ENCODE peak calls at places on chromosomes 13 and 19, in six cellular contexts. One of them, this sample, is unnamed.

GRCh38 chr13:31765441-31765840 is 26.1 kb downstream of the RXFP2 start:
- DNase-seq in psoas muscle: no peak
- DNase-seq in uterus: no peak
- DNase-seq in A549: no peak
- DNase-seq in naive thymus-derived CD4-positive, alpha-beta T cell: no peak
- DNase-seq in astrocyte: peak; percentile 91
- DNase-seq in this sample: peak; percentile 9

GRCh38 chr19:33134571-33135041 is 2.7 kb downstream of the WDR88 start:
- DNase-seq in uterus: no peak
- DNase-seq in naive thymus-derived CD4-positive, alpha-beta T cell: peak; percentile 43
- DNase-seq in A549: no peak
- DNase-seq in psoas muscle: no peak
- DNase-seq in astrocyte: no peak
- DNase-seq in this sample: no peak

GRCh38 chr19:51018745-51019543 is 565 bp downstream of the KLK10 start:
- DNase-seq in psoas muscle: no peak
- DNase-seq in uterus: peak; percentile 38
- DNase-seq in astrocyte: no peak
- DNase-seq in A549: no peak
- DNase-seq in naive thymus-derived CD4-positive, alpha-beta T cell: no peak
- DNase-seq in this sample: no peak

GRCh38 chr19:2624537-2625091 is 77.9 kb downstream of the GNG7 start:
- DNase-seq in naive thymus-derived CD4-positive, alpha-beta T cell: no peak
- DNase-seq in A549: no peak
- DNase-seq in psoas muscle: peak; percentile 57
- DNase-seq in astrocyte: no peak
- DNase-seq in uterus: no peak
- DNase-seq in this sample: no peak

GRCh38 chr19:7644550-7644877 is 7.6 kb downstream of the STXBP2 start:
- DNase-seq in A549: no peak
- DNase-seq in naive thymus-derived CD4-positive, alpha-beta T cell: no peak
- DNase-seq in psoas muscle: no peak
- DNase-seq in astrocyte: no peak
- DNase-seq in uterus: no peak
- DNase-seq in this sample: no peak

GRCh38 chr19:33432408-33433170 is 59.1 kb downstream of the CEBPG start:
- DNase-seq in astrocyte: no peak
- DNase-seq in psoas muscle: no peak
- DNase-seq in A549: no peak
- DNase-seq in uterus: no peak
- DNase-seq in naive thymus-derived CD4-positive, alpha-beta T cell: no peak
- DNase-seq in this sample: no peak

GRCh38 chr13:51816604-51817254 is 12.8 kb upstream of the DHRS12 start:
- DNase-seq in astrocyte: no peak
- DNase-seq in naive thymus-derived CD4-positive, alpha-beta T cell: no peak
- DNase-seq in uterus: no peak
- DNase-seq in A549: peak; percentile 40
- DNase-seq in psoas muscle: no peak
- DNase-seq in this sample: no peak

GRCh38 chr13:27257233-27257568 is 5.8 kb downstream of the RPL21 start:
- DNase-seq in A549: no peak
- DNase-seq in psoas muscle: no peak
- DNase-seq in astrocyte: no peak
- DNase-seq in uterus: no peak
- DNase-seq in naive thymus-derived CD4-positive, alpha-beta T cell: no peak
- DNase-seq in this sample: no peak

GRCh38 chr19:45676851-45677263 is 8.8 kb downstream of the GIPR start:
- DNase-seq in psoas muscle: no peak
- DNase-seq in naive thymus-derived CD4-positive, alpha-beta T cell: peak; percentile 55
- DNase-seq in astrocyte: no peak
- DNase-seq in A549: no peak
- DNase-seq in uterus: no peak
- DNase-seq in this sample: no peak

GRCh38 chr13:39496487-39496998 is 106.5 kb downstream of the LHFPL6 start:
- DNase-seq in psoas muscle: no peak
- DNase-seq in A549: no peak
- DNase-seq in naive thymus-derived CD4-positive, alpha-beta T cell: no peak
- DNase-seq in uterus: no peak
- DNase-seq in astrocyte: no peak
- DNase-seq in this sample: no peak
- H3K4me3 ChIP-seq in psoas muscle: no peak overlapping the region
- H3K4me3 ChIP-seq in A549: no peak overlapping the region
- H3K4me3 ChIP-seq in naive thymus-derived CD4-positive, alpha-beta T cell: no peak overlapping the region
- H3K4me3 ChIP-seq in uterus: no peak overlapping the region
- H3K4me3 ChIP-seq in astrocyte: no peak overlapping the region
- H3K4me3 ChIP-seq in this sample: no peak overlapping the region

GRCh38 chr13:50384724-50385123 is 369.5 kb downstream of the KCNRG start:
- DNase-seq in A549: no peak
- DNase-seq in uterus: no peak
- DNase-seq in psoas muscle: no peak
- DNase-seq in naive thymus-derived CD4-positive, alpha-beta T cell: no peak
- DNase-seq in astrocyte: no peak
- DNase-seq in this sample: no peak
- H3K9me3 ChIP-seq in A549: no peaks in the 10 kb centered on the region
- H3K9me3 ChIP-seq in uterus: no peaks in the 10 kb centered on the region
- H3K9me3 ChIP-seq in psoas muscle: peaks cover 5% of the 10 kb centered on the region
- H3K9me3 ChIP-seq in naive thymus-derived CD4-positive, alpha-beta T cell: no peaks in the 10 kb centered on the region
- H3K9me3 ChIP-seq in astrocyte: peaks cover 7% of the 10 kb centered on the region
- H3K9me3 ChIP-seq in this sample: peaks cover 5% of the 10 kb centered on the region

DNA sequence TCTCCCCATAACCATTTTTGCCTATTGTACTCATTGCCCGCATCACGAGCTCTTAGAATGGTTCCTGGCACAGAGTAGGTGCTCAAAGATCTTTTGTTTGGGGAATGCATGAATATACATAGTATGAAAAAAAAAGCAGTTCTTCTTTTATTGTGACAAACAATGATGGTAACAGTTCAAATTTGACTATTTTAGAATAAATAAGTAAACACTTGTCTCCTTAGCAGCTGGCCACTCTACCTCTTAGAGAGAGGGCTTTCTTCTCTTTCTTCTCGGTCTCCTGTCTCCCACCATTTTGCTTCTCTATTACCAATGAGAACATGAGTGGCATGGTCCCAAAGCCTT is 652 bp upstream of the SLAIN1 start:
- DNase-seq in astrocyte: no peak
- DNase-seq in A549: no peak
- DNase-seq in naive thymus-derived CD4-positive, alpha-beta T cell: no peak
- DNase-seq in uterus: no peak
- DNase-seq in psoas muscle: no peak
- DNase-seq in this sample: no peak
- H3K4me3 ChIP-seq in astrocyte: peak overlapping the region; percentile 29
- H3K4me3 ChIP-seq in A549: peak overlapping the region; percentile 85
- H3K4me3 ChIP-seq in naive thymus-derived CD4-positive, alpha-beta T cell: peak overlapping the region; percentile 55
- H3K4me3 ChIP-seq in uterus: peak overlapping the region; percentile 56
- H3K4me3 ChIP-seq in psoas muscle: peak overlapping the region; percentile 82
- H3K4me3 ChIP-seq in this sample: peak overlapping the region; percentile 49

GRCh38 chr19:42280761-42281174 is 11.7 kb downstream of the CIC start:
- DNase-seq in astrocyte: peak; percentile 64
- DNase-seq in uterus: peak; percentile 90
- DNase-seq in naive thymus-derived CD4-positive, alpha-beta T cell: no peak
- DNase-seq in A549: no peak
- DNase-seq in psoas muscle: peak; percentile 73
- DNase-seq in this sample: no peak
- H3K9me3 ChIP-seq in astrocyte: no peaks in the 10 kb centered on the region
- H3K9me3 ChIP-seq in uterus: no peaks in the 10 kb centered on the region
- H3K9me3 ChIP-seq in naive thymus-derived CD4-positive, alpha-beta T cell: no peaks in the 10 kb centered on the region
- H3K9me3 ChIP-seq in A549: no peaks in the 10 kb centered on the region
- H3K9me3 ChIP-seq in psoas muscle: no peaks in the 10 kb centered on the region
- H3K9me3 ChIP-seq in this sample: no peaks in the 10 kb centered on the region

GRCh38 chr19:18001837-18002345 is 6.1 kb upstream of the ARRDC2 start:
- DNase-seq in naive thymus-derived CD4-positive, alpha-beta T cell: no peak
- DNase-seq in A549: no peak
- DNase-seq in astrocyte: no peak
- DNase-seq in uterus: no peak
- DNase-seq in psoas muscle: no peak
- DNase-seq in this sample: no peak

GRCh38 chr19:18000480-18000980 is 7.4 kb upstream of the ARRDC2 start:
- DNase-seq in astrocyte: no peak
- DNase-seq in uterus: no peak
- DNase-seq in naive thymus-derived CD4-positive, alpha-beta T cell: no peak
- DNase-seq in psoas muscle: no peak
- DNase-seq in A549: no peak
- DNase-seq in this sample: no peak

GRCh38 chr19:17999685-18000479 is 8.1 kb upstream of the ARRDC2 start:
- DNase-seq in A549: no peak
- DNase-seq in psoas muscle: no peak
- DNase-seq in astrocyte: no peak
- DNase-seq in uterus: no peak
- DNase-seq in naive thymus-derived CD4-positive, alpha-beta T cell: no peak
- DNase-seq in this sample: no peak

GRCh38 chr19:18000981-18001836 is 6.8 kb upstream of the ARRDC2 start:
- DNase-seq in psoas muscle: peak; percentile 92
- DNase-seq in naive thymus-derived CD4-positive, alpha-beta T cell: peak; percentile 91
- DNase-seq in astrocyte: peak; percentile 60
- DNase-seq in uterus: peak; percentile 85
- DNase-seq in A549: peak; percentile 94
- DNase-seq in this sample: peak; percentile 34

DNA sequence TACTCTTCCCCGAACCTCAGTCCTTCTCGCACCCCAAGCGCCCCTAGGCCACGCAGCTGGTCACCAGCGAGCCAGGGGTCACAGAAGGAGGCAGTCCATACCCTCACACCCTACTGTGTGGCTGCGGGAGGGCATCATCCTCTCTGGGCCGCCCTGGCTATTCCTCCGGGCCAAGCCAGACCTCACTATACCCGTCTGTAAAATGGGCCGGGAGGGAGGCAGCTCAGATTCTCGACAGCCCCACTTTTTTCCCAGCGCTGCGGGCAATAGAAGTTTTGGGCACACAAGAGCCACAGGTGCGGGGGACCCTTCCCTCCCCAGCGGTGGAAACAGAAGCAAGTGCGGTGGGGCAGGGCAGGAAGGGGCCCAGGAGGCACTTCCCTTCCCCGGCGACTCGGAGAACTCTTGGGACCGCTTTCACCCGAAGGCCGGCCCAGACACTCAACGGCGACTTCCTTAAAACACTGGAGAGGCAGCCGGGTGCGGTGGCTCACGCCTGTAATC is 5.6 kb upstream of the ARRDC2 start:
- DNase-seq in astrocyte: no peak
- DNase-seq in uterus: no peak
- DNase-seq in A549: no peak
- DNase-seq in psoas muscle: peak; percentile 45
- DNase-seq in naive thymus-derived CD4-positive, alpha-beta T cell: no peak
- DNase-seq in this sample: no peak
- H3K4me3 ChIP-seq in astrocyte: no peak overlapping the region
- H3K4me3 ChIP-seq in uterus: peak overlapping the region; percentile 60
- H3K4me3 ChIP-seq in A549: peak overlapping the region; percentile 100
- H3K4me3 ChIP-seq in psoas muscle: peak overlapping the region; percentile 73
- H3K4me3 ChIP-seq in naive thymus-derived CD4-positive, alpha-beta T cell: peak overlapping the region; percentile 78
- H3K4me3 ChIP-seq in this sample: peak overlapping the region; percentile 54

GRCh38 chr13:22744688-22745452 is 435.9 kb upstream of the SGCG start:
- DNase-seq in astrocyte: no peak
- DNase-seq in psoas muscle: no peak
- DNase-seq in A549: peak; percentile 74
- DNase-seq in naive thymus-derived CD4-positive, alpha-beta T cell: no peak
- DNase-seq in uterus: no peak
- DNase-seq in this sample: no peak

GRCh38 chr13:22749626-22750025 is 431.2 kb upstream of the SGCG start:
- DNase-seq in uterus: no peak
- DNase-seq in psoas muscle: no peak
- DNase-seq in A549: no peak
- DNase-seq in naive thymus-derived CD4-positive, alpha-beta T cell: no peak
- DNase-seq in astrocyte: no peak
- DNase-seq in this sample: no peak

DNA sequence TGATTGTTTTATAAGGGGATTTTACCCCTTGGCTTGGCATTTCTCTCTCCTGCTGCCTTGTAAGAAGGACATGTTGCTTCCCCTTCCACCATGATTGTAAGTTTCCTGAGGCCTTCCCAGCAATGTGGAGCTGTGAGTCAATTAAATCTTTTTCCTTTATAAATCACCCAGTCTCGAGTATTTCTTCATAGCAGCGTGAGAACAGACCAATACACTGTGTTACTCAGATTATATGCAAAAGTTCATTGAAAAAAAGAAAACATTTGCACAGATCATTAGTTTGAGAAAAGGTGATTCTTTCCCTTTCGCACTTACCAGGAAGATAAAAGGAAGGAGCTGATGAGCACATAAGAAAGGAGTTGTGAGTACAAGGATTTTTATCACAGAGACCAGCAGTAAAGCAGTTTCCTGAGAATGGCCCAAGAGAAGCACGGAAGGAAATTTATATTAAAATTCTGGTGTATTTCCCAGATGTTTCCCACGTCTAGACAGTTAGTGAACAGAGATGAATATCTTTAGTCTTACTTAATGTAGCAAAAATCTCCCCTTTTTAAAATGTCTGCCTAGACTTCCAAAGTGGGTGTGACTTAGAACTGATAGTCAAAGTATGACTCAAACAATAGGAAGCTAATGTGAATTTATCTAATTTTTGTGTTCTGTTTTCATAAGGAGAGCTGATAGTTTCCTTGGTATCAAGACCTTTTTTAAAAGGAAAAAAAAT is 431.8 kb upstream of the SGCG start:
- DNase-seq in astrocyte: no peak
- DNase-seq in uterus: no peak
- DNase-seq in A549: no peak
- DNase-seq in naive thymus-derived CD4-positive, alpha-beta T cell: no peak
- DNase-seq in psoas muscle: no peak
- DNase-seq in this sample: no peak
- H3K9me3 ChIP-seq in astrocyte: no peaks in the 10 kb centered on the region
- H3K9me3 ChIP-seq in uterus: no peaks in the 10 kb centered on the region
- H3K9me3 ChIP-seq in A549: no peaks in the 10 kb centered on the region
- H3K9me3 ChIP-seq in naive thymus-derived CD4-positive, alpha-beta T cell: no peaks in the 10 kb centered on the region
- H3K9me3 ChIP-seq in psoas muscle: no peaks in the 10 kb centered on the region
- H3K9me3 ChIP-seq in this sample: peaks cover 4% of the 10 kb centered on the region

DNA sequence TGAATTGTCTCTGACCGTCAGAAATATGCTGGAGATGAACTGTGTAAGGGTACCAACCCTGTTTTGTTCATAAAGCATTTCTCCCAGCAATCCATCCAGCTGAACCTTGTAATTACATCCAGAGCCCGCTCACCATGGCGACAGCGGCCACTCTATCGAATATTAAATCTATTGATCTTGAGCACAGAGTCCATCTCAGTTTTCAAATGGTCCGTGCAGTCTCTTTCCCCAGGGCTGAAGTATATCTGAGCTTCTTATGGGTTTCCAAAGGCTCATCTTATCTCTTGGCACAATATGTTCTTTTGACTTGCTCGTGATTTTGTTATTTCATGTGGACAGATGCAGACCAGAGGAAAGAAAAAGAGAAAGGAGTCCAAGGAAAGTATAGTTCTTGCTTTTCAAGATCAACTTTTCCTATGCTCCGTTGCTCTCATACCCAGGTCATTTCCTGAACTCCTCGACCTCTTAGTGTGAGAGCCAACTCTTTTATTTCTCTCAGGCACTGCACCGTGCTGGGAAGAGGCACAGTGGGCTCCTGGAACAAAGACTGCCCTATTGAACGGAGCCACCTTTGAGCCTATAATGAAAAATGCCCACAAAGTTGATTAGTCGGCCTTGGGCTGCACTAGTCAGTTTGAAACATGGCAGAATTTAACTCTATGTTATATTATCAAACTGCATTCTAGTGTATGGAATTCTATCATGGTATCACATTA is 66.7 kb downstream of the RFC3 start:
- DNase-seq in naive thymus-derived CD4-positive, alpha-beta T cell: no peak
- DNase-seq in psoas muscle: no peak
- DNase-seq in A549: no peak
- DNase-seq in uterus: no peak
- DNase-seq in astrocyte: no peak
- DNase-seq in this sample: no peak
- H3K4me3 ChIP-seq in naive thymus-derived CD4-positive, alpha-beta T cell: no peak overlapping the region
- H3K4me3 ChIP-seq in psoas muscle: no peak overlapping the region
- H3K4me3 ChIP-seq in A549: no peak overlapping the region
- H3K4me3 ChIP-seq in uterus: no peak overlapping the region
- H3K4me3 ChIP-seq in astrocyte: no peak overlapping the region
- H3K4me3 ChIP-seq in this sample: no peak overlapping the region

GRCh38 chr19:9054207-9054606 is 32.7 kb upstream of the OR1M1 start:
- DNase-seq in naive thymus-derived CD4-positive, alpha-beta T cell: no peak
- DNase-seq in astrocyte: no peak
- DNase-seq in A549: no peak
- DNase-seq in uterus: no peak
- DNase-seq in psoas muscle: no peak
- DNase-seq in this sample: no peak
- H3K9me3 ChIP-seq in naive thymus-derived CD4-positive, alpha-beta T cell: no peaks in the 10 kb centered on the region
- H3K9me3 ChIP-seq in astrocyte: no peaks in the 10 kb centered on the region
- H3K9me3 ChIP-seq in A549: no peaks in the 10 kb centered on the region
- H3K9me3 ChIP-seq in uterus: no peaks in the 10 kb centered on the region
- H3K9me3 ChIP-seq in psoas muscle: no peaks in the 10 kb centered on the region
- H3K9me3 ChIP-seq in this sample: no peaks in the 10 kb centered on the region

This sample was measured in HAP-1.